ENCODE peak calls at places on chromosomes 11 and 22, in eight cellular contexts. Z, V, R, X, P, U, M and F are unnamed samples.

GRCh38 chr22:19723990-19724827 is 870 bp downstream of the GP1BB start:
- DNase-seq in Z (peak), V (no peak), R (no peak), X (no peak), P (no peak), U (no peak), M (peak), F (no peak)

GRCh38 chr11:35318977-35319925 is 100.1 kb downstream of the SLC1A2 start:
- DNase-seq in Z (no peak), V (no peak), R (no peak), X (peak), P (no peak), U (no peak), M (no peak), F (peak)

GRCh38 chr22:27879923-27880322 is 39.1 kb downstream of the PITPNB start:
- DNase-seq in Z (peak), V (no peak), R (no peak), X (no peak), P (no peak), U (no peak), M (peak), F (peak)

GRCh38 chr22:26416670-26417270 is 12.3 kb upstream of the ASPHD2 start:
- DNase-seq in Z (no peak), V (no peak), R (no peak), X (no peak), P (no peak), U (no peak), M (peak), F (peak)

GRCh38 chr11:45296085-45296484 is 9.9 kb upstream of the SYT13 start:
- DNase-seq in Z (no peak), V (no peak), R (no peak), X (no peak), P (no peak), U (no peak), M (no peak), F (no peak)

GRCh38 chr11:118650366-118650765 is 29.1 kb downstream of the TREH start:
- DNase-seq in Z (no peak), V (no peak), R (no peak), X (no peak), P (no peak), U (no peak), M (no peak), F (no peak)

GRCh38 chr11:72233773-72234513 is 9.4 kb downstream of the INPPL1 start:
- DNase-seq in Z (no peak), V (no peak), R (no peak), X (no peak), P (no peak), U (no peak), M (no peak), F (no peak)

GRCh38 chr22:46025973-46026906 is 49.3 kb upstream of the WNT7B start:
- DNase-seq in Z (no peak), V (no peak), R (no peak), X (no peak), P (no peak), U (no peak), M (no peak), F (no peak)

GRCh38 chr11:71425851-71426250 is 22.3 kb downstream of the DHCR7 start:
- DNase-seq in Z (no peak), V (no peak), R (peak), X (no peak), P (no peak), U (no peak), M (no peak), F (peak)

GRCh38 chr22:17896552-17896951 is 122.3 kb upstream of the BID start:
- DNase-seq in Z (no peak), V (no peak), R (no peak), X (peak), P (no peak), U (no peak), M (peak), F (no peak)

GRCh38 chr11:61647529-61647928 is 32.7 kb upstream of the DAGLA start:
- DNase-seq in Z (no peak), V (no peak), R (no peak), X (no peak), P (no peak), U (no peak), M (no peak), F (no peak)

GRCh38 chr22:24411256-24412004 is 16.0 kb upstream of the ADORA2A start:
- DNase-seq in Z (no peak), V (no peak), R (no peak), X (no peak), P (no peak), U (no peak), M (no peak), F (no peak)

GRCh38 chr11:13837286-13837685 is 125.2 kb upstream of the SPON1 start:
- DNase-seq in Z (no peak), V (no peak), R (no peak), X (no peak), P (no peak), U (no peak), M (no peak), F (peak)

GRCh38 chr11:2555376-2555775 is 110.6 kb downstream of the KCNQ1 start:
- DNase-seq in Z (no peak), V (no peak), R (no peak), X (no peak), P (no peak), U (no peak), M (no peak), F (no peak)

GRCh38 chr11:862704-863388 is 20.2 kb downstream of the TSPAN4 start:
- DNase-seq in Z (no peak), V (no peak), R (no peak), X (no peak), P (no peak), U (no peak), M (no peak), F (no peak)

GRCh38 chr22:30855677-30856518 is 112.7 kb downstream of the MORC2 start:
- DNase-seq in Z (no peak), V (no peak), R (no peak), X (no peak), P (no peak), U (no peak), M (no peak), F (no peak)

GRCh38 chr22:47192651-47193437 is 430.4 kb downstream of the TBC1D22A start:
- DNase-seq in Z (no peak), V (no peak), R (no peak), X (no peak), P (no peak), U (no peak), M (no peak), F (no peak)

GRCh38 chr11:128506999-128507591 is 80.3 kb downstream of the ETS1 start:
- DNase-seq in Z (no peak), V (peak), R (no peak), X (peak), P (no peak), U (no peak), M (peak), F (peak)

GRCh38 chr22:36419177-36419911 is 31.6 kb upstream of the MYH9 start:
- DNase-seq in Z (peak), V (peak), R (no peak), X (no peak), P (no peak), U (no peak), M (peak), F (peak)